ENCODE peak calls at places on chromosome 19, in six cellular contexts. One of them, this sample, is unnamed.

GRCh38 chr19:10818306-10819123 is 17.5 kb downstream of the TMED1 start:
- DNase-seq in omental fat pad: no peak
- DNase-seq in pancreas: no peak
- DNase-seq in endothelial cell: no peak
- DNase-seq in cardiac muscle cell: no peak
- DNase-seq in B cell: no peak
- DNase-seq in this sample: no peak

GRCh38 chr19:16873603-16874002 is 15.2 kb upstream of the F2RL3 start:
- DNase-seq in omental fat pad: no peak
- DNase-seq in endothelial cell: no peak
- DNase-seq in cardiac muscle cell: no peak
- DNase-seq in pancreas: no peak
- DNase-seq in B cell: no peak
- DNase-seq in this sample: no peak

GRCh38 chr19:49391581-49392399 is 3.7 kb downstream of the KASH5 start:
- DNase-seq in pancreas: peak; percentile 88
- DNase-seq in B cell: peak; percentile 86
- DNase-seq in cardiac muscle cell: peak; percentile 78
- DNase-seq in endothelial cell: peak; percentile 76
- DNase-seq in omental fat pad: peak; percentile 37
- DNase-seq in this sample: peak; percentile 88

GRCh38 chr19:14505488-14506239 is 9.7 kb upstream of the GIPC1 start:
- DNase-seq in omental fat pad: no peak
- DNase-seq in endothelial cell: peak; percentile 82
- DNase-seq in cardiac muscle cell: peak; percentile 64
- DNase-seq in pancreas: peak; percentile 86
- DNase-seq in B cell: peak; percentile 78
- DNase-seq in this sample: peak; percentile 86

GRCh38 chr19:29625316-29625715 is 19.2 kb downstream of the POP4 start:
- DNase-seq in pancreas: no peak
- DNase-seq in B cell: no peak
- DNase-seq in cardiac muscle cell: no peak
- DNase-seq in endothelial cell: no peak
- DNase-seq in omental fat pad: no peak
- DNase-seq in this sample: no peak

GRCh38 chr19:45575216-45575615 is 9.4 kb downstream of the OPA3 start:
- DNase-seq in cardiac muscle cell: no peak
- DNase-seq in pancreas: no peak
- DNase-seq in B cell: no peak
- DNase-seq in omental fat pad: no peak
- DNase-seq in endothelial cell: no peak
- DNase-seq in this sample: peak; percentile 72

GRCh38 chr19:13404236-13404635 is 102.0 kb downstream of the CACNA1A start:
- DNase-seq in endothelial cell: no peak
- DNase-seq in omental fat pad: no peak
- DNase-seq in B cell: no peak
- DNase-seq in cardiac muscle cell: no peak
- DNase-seq in pancreas: no peak
- DNase-seq in this sample: no peak

GRCh38 chr19:50330365-50331078 is 1.3 kb upstream of the KCNC3 start:
- DNase-seq in B cell: peak; percentile 95
- DNase-seq in endothelial cell: no peak
- DNase-seq in omental fat pad: no peak
- DNase-seq in pancreas: peak; percentile 92
- DNase-seq in cardiac muscle cell: peak; percentile 75
- DNase-seq in this sample: peak; percentile 93

GRCh38 chr19:48772503-48772953 is 17.2 kb downstream of the FGF21 start:
- DNase-seq in pancreas: peak; percentile 71
- DNase-seq in endothelial cell: no peak
- DNase-seq in cardiac muscle cell: no peak
- DNase-seq in B cell: no peak
- DNase-seq in omental fat pad: no peak
- DNase-seq in this sample: no peak

GRCh38 chr19:39805120-39805519 is 26.5 kb downstream of the LEUTX start:
- DNase-seq in omental fat pad: no peak
- DNase-seq in pancreas: no peak
- DNase-seq in endothelial cell: no peak
- DNase-seq in cardiac muscle cell: no peak
- DNase-seq in B cell: no peak
- DNase-seq in this sample: no peak

GRCh38 chr19:33612928-33613327 is 8.8 kb upstream of the CHST8 start:
- DNase-seq in endothelial cell: no peak
- DNase-seq in B cell: no peak
- DNase-seq in omental fat pad: no peak
- DNase-seq in pancreas: no peak
- DNase-seq in cardiac muscle cell: no peak
- DNase-seq in this sample: no peak

GRCh38 chr19:13022859-13023636 is 27.8 kb downstream of the NFIX start:
- DNase-seq in omental fat pad: no peak
- DNase-seq in endothelial cell: no peak
- DNase-seq in B cell: peak; percentile 33
- DNase-seq in cardiac muscle cell: peak; percentile 97
- DNase-seq in pancreas: no peak
- DNase-seq in this sample: peak; percentile 80

GRCh38 chr19:7247160-7247559 is 47.1 kb downstream of the INSR start:
- DNase-seq in B cell: no peak
- DNase-seq in pancreas: no peak
- DNase-seq in cardiac muscle cell: no peak
- DNase-seq in endothelial cell: no peak
- DNase-seq in omental fat pad: no peak
- DNase-seq in this sample: no peak

GRCh38 chr19:30696514-30696913 is 324.3 kb downstream of the ZNF536 start:
- DNase-seq in cardiac muscle cell: peak; percentile 32
- DNase-seq in pancreas: peak; percentile 72
- DNase-seq in omental fat pad: no peak
- DNase-seq in endothelial cell: peak; percentile 48
- DNase-seq in B cell: no peak
- DNase-seq in this sample: no peak

GRCh38 chr19:55112781-55113569 is 4.5 kb downstream of the PPP1R12C start:
- DNase-seq in cardiac muscle cell: no peak
- DNase-seq in B cell: peak; percentile 27
- DNase-seq in endothelial cell: no peak
- DNase-seq in omental fat pad: no peak
- DNase-seq in pancreas: no peak
- DNase-seq in this sample: no peak
- TF ChIP-seq CTCF in cardiac muscle cell: no peak
- TF ChIP-seq CTCF in B cell: peak; percentile 13
- TF ChIP-seq CTCF in endothelial cell: no peak
- TF ChIP-seq CTCF in omental fat pad: no peak
- TF ChIP-seq CTCF in pancreas: no peak
- TF ChIP-seq CTCF in this sample: peak; percentile 44

GRCh38 chr19:954672-955494 is 29.0 kb downstream of the ARID3A start:
- DNase-seq in endothelial cell: no peak
- DNase-seq in cardiac muscle cell: peak; percentile 46
- DNase-seq in pancreas: no peak
- DNase-seq in omental fat pad: no peak
- DNase-seq in B cell: no peak
- DNase-seq in this sample: peak; percentile 93
- TF ChIP-seq CTCF in endothelial cell: no peak
- TF ChIP-seq CTCF in cardiac muscle cell: no peak
- TF ChIP-seq CTCF in pancreas: no peak
- TF ChIP-seq CTCF in omental fat pad: no peak
- TF ChIP-seq CTCF in B cell: no peak
- TF ChIP-seq CTCF in this sample: no peak

DNA sequence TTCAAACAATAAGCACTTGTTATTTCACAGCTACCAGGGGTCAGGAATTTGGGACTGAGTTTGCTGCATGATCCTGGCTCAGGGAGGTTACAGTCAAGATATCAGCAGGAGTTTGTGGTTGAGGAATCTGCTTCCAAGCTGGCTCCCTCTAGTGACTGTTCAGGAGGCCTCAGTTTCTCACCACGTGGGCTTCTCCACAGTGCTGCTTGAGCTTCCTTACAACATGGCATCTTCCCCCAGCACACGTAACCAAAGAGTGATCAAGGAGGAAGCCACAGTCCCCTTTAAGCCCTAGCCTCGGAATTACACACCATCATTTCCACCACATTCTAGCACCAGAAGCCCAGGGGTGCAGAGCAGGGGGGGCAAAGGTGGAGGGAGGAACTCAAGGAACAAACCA is 28.8 kb downstream of the CELF5 start:
- DNase-seq in omental fat pad: no peak
- DNase-seq in B cell: no peak
- DNase-seq in endothelial cell: no peak
- DNase-seq in cardiac muscle cell: peak; percentile 7
- DNase-seq in pancreas: no peak
- DNase-seq in this sample: no peak
- TF ChIP-seq CTCF in omental fat pad: no peak
- TF ChIP-seq CTCF in B cell: no peak
- TF ChIP-seq CTCF in endothelial cell: no peak
- TF ChIP-seq CTCF in cardiac muscle cell: no peak
- TF ChIP-seq CTCF in pancreas: no peak
- TF ChIP-seq CTCF in this sample: peak; percentile 7

GRCh38 chr19:6062274-6062673 is 48.0 kb downstream of the RFX2 start:
- DNase-seq in pancreas: no peak
- DNase-seq in omental fat pad: peak; percentile 28
- DNase-seq in B cell: no peak
- DNase-seq in endothelial cell: no peak
- DNase-seq in cardiac muscle cell: peak; percentile 45
- DNase-seq in this sample: no peak
- TF ChIP-seq CTCF in pancreas: no peak
- TF ChIP-seq CTCF in omental fat pad: no peak
- TF ChIP-seq CTCF in B cell: no peak
- TF ChIP-seq CTCF in endothelial cell: no peak
- TF ChIP-seq CTCF in cardiac muscle cell: no peak
- TF ChIP-seq CTCF in this sample: no peak

GRCh38 chr19:42079276-42079669 is 3.3 kb downstream of the ZNF574 start:
- DNase-seq in omental fat pad: no peak
- DNase-seq in endothelial cell: no peak
- DNase-seq in cardiac muscle cell: no peak
- DNase-seq in pancreas: no peak
- DNase-seq in B cell: no peak
- DNase-seq in this sample: no peak

GRCh38 chr19:42080764-42081375 is 4.9 kb downstream of the ZNF574 start:
- DNase-seq in pancreas: no peak
- DNase-seq in cardiac muscle cell: no peak
- DNase-seq in omental fat pad: no peak
- DNase-seq in endothelial cell: no peak
- DNase-seq in B cell: no peak
- DNase-seq in this sample: no peak

GRCh38 chr19:42078538-42079275 is 2.7 kb downstream of the ZNF574 start:
- DNase-seq in omental fat pad: no peak
- DNase-seq in pancreas: no peak
- DNase-seq in B cell: no peak
- DNase-seq in cardiac muscle cell: no peak
- DNase-seq in endothelial cell: no peak
- DNase-seq in this sample: no peak

GRCh38 chr19:42081584-42082258 is 5.8 kb downstream of the ZNF574 start:
- DNase-seq in omental fat pad: no peak
- DNase-seq in pancreas: no peak
- DNase-seq in cardiac muscle cell: peak; percentile 62
- DNase-seq in B cell: no peak
- DNase-seq in endothelial cell: no peak
- DNase-seq in this sample: no peak

GRCh38 chr19:42079886-42080763 is 4.2 kb downstream of the ZNF574 start:
- DNase-seq in cardiac muscle cell: no peak
- DNase-seq in omental fat pad: no peak
- DNase-seq in pancreas: peak; percentile 56
- DNase-seq in B cell: no peak
- DNase-seq in endothelial cell: no peak
- DNase-seq in this sample: no peak
- TF ChIP-seq CTCF in cardiac muscle cell: no peak
- TF ChIP-seq CTCF in omental fat pad: no peak
- TF ChIP-seq CTCF in pancreas: no peak
- TF ChIP-seq CTCF in B cell: no peak
- TF ChIP-seq CTCF in endothelial cell: no peak
- TF ChIP-seq CTCF in this sample: no peak

DNA sequence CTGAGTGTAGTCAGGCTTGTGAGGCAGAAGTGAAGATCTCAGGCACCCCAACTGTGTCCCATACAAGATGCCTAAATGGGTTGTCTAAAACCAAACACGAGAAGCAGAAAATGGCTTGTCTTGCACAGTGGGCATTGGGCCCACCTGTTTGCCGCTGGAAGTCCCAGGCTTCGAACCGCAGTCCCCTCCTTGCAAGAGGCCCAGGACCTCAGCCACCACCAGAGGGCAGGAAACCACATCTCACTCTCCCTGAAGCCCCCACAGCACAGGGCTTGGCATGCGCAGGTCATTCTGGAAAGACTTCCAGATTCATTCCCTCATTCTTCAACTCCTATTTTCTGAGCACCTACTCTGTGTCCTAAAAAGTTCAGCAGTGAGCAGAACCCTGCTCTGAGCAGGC is 973.7 kb downstream of the UQCRFS1 start:
- DNase-seq in pancreas: no peak
- DNase-seq in omental fat pad: no peak
- DNase-seq in cardiac muscle cell: peak; percentile 17
- DNase-seq in B cell: no peak
- DNase-seq in endothelial cell: peak; percentile 62
- DNase-seq in this sample: no peak
- TF ChIP-seq CTCF in pancreas: no peak
- TF ChIP-seq CTCF in omental fat pad: no peak
- TF ChIP-seq CTCF in cardiac muscle cell: peak; percentile 34
- TF ChIP-seq CTCF in B cell: no peak
- TF ChIP-seq CTCF in endothelial cell: peak; percentile 38
- TF ChIP-seq CTCF in this sample: no peak